ENCODE peak calls at places on chromosomes 13 and 19, in six cellular contexts. One of them, this sample, is unnamed.

GRCh38 chr19:13103961-13104847 is 1.5 kb upstream of the LYL1 start:
- DNase-seq in AG09309: no peak
- DNase-seq in ecto neural progenitor cell: peak; percentile 77
- DNase-seq in tibial nerve: no peak
- DNase-seq in RWPE1: no peak
- DNase-seq in H4: no peak
- DNase-seq in this sample: peak; percentile 77

GRCh38 chr13:53417601-53418000 is 389.0 kb downstream of the OLFM4 start:
- DNase-seq in AG09309: no peak
- DNase-seq in ecto neural progenitor cell: no peak
- DNase-seq in tibial nerve: no peak
- DNase-seq in RWPE1: no peak
- DNase-seq in H4: no peak
- DNase-seq in this sample: no peak

GRCh38 chr19:50432658-50433057 is at the start of gene MYBPC2:
- DNase-seq in AG09309: no peak
- DNase-seq in ecto neural progenitor cell: no peak
- DNase-seq in tibial nerve: no peak
- DNase-seq in RWPE1: no peak
- DNase-seq in H4: no peak
- DNase-seq in this sample: no peak

GRCh38 chr13:111011899-111012298 is 97.0 kb upstream of the ANKRD10 start:
- DNase-seq in AG09309: no peak
- DNase-seq in ecto neural progenitor cell: no peak
- DNase-seq in tibial nerve: no peak
- DNase-seq in RWPE1: no peak
- DNase-seq in H4: no peak
- DNase-seq in this sample: no peak

GRCh38 chr19:48443731-48444128 is 2.1 kb upstream of the GRWD1 start:
- DNase-seq in AG09309: no peak
- DNase-seq in ecto neural progenitor cell: no peak
- DNase-seq in tibial nerve: no peak
- DNase-seq in RWPE1: no peak
- DNase-seq in H4: no peak
- DNase-seq in this sample: no peak

GRCh38 chr19:512548-513365 is 5.5 kb downstream of the TPGS1 start:
- DNase-seq in AG09309: no peak
- DNase-seq in ecto neural progenitor cell: no peak
- DNase-seq in tibial nerve: no peak
- DNase-seq in RWPE1: no peak
- DNase-seq in H4: no peak
- DNase-seq in this sample: peak; percentile 63

GRCh38 chr19:47324502-47324901 is 7.5 kb upstream of the C5AR2 start:
- DNase-seq in AG09309: no peak
- DNase-seq in ecto neural progenitor cell: no peak
- DNase-seq in tibial nerve: no peak
- DNase-seq in RWPE1: no peak
- DNase-seq in H4: no peak
- DNase-seq in this sample: no peak

GRCh38 chr13:57878291-57878690 is 246.7 kb downstream of the PCDH17 start:
- DNase-seq in AG09309: no peak
- DNase-seq in ecto neural progenitor cell: no peak
- DNase-seq in tibial nerve: no peak
- DNase-seq in RWPE1: no peak
- DNase-seq in H4: no peak
- DNase-seq in this sample: no peak

GRCh38 chr19:52637718-52638585 is at the start of gene ZNF83:
- DNase-seq in AG09309: peak; percentile 71
- DNase-seq in ecto neural progenitor cell: peak; percentile 98
- DNase-seq in tibial nerve: peak; percentile 95
- DNase-seq in RWPE1: peak; percentile 92
- DNase-seq in H4: peak; percentile 86
- DNase-seq in this sample: peak; percentile 100

GRCh38 chr13:102846261-102847015 is 606 bp downstream of the ERCC5 start:
- DNase-seq in AG09309: no peak
- DNase-seq in ecto neural progenitor cell: no peak
- DNase-seq in tibial nerve: no peak
- DNase-seq in RWPE1: peak; percentile 30
- DNase-seq in H4: no peak
- DNase-seq in this sample: peak; percentile 24